ENCODE peak calls at places on chromosomes 16 and 17, in ten cellular contexts. F, U, N, Q, J, S, A, E, P and X are unnamed samples.

GRCh38 chr16:19375561-19376158 is 42.0 kb upstream of the TMC5 start:
- DNase-seq in A (no peak), Q (no peak), N (peak; percentile 26), J (no peak), P (peak; percentile 32), U (no peak), E (peak; percentile 16), S (peak; percentile 48), F (peak; percentile 35), X (peak; percentile 11)

GRCh38 chr17:76997981-76998531 is 129.9 kb downstream of the MGAT5B start:
- DNase-seq in S (peak; percentile 45), J (peak; percentile 28), E (peak; percentile 67), Q (peak; percentile 2), N (no peak), U (no peak), A (no peak), P (no peak), F (no peak), X (no peak)

GRCh38 chr16:50428742-50429141 is 60.0 kb upstream of the BRD7 start:
- DNase-seq in P (no peak), A (no peak), N (no peak), F (no peak), S (no peak), E (no peak), Q (no peak), J (no peak), U (no peak), X (no peak)

GRCh38 chr17:51657224-51657623 is 396.9 kb downstream of the UTP18 start:
- DNase-seq in P (no peak), Q (no peak), N (no peak), S (no peak), J (no peak), A (no peak), E (no peak), F (no peak), U (no peak), X (no peak)

GRCh38 chr16:31880322-31880979 is 6.8 kb downstream of the ZNF267 start:
- DNase-seq in U (no peak), J (no peak), S (peak; percentile 62), Q (no peak), N (peak; percentile 75), E (peak; percentile 16), F (no peak), P (no peak), A (no peak), X (no peak)

GRCh38 chr16:84995666-84996065 is 15.7 kb downstream of the ZDHHC7 start:
- DNase-seq in Q (no peak), J (no peak), F (no peak), P (no peak), S (peak; percentile 22), E (no peak), U (peak; percentile 72), N (no peak), A (no peak), X (no peak)

GRCh38 chr16:67150058-67150832 is 553 bp downstream of the B3GNT9 start:
- DNase-seq in F (peak; percentile 40), U (peak; percentile 82), E (no peak), P (peak; percentile 71), A (no peak), N (no peak), J (no peak), S (peak; percentile 67), Q (no peak), X (no peak)

GRCh38 chr17:62631936-62632924 is 4.8 kb downstream of the MRC2 start:
- DNase-seq in F (no peak), S (no peak), A (no peak), N (no peak), J (no peak), E (no peak), P (no peak), U (no peak), Q (no peak), X (no peak)

GRCh38 chr16:84509032-84509950 is 4.8 kb upstream of the MEAK7 start:
- DNase-seq in F (no peak), E (no peak), A (no peak), S (no peak), N (no peak), J (no peak), Q (no peak), P (peak; percentile 19), U (peak; percentile 43), X (no peak)

GRCh38 chr17:40314557-40314953 is 5.6 kb downstream of the RARA start:
- DNase-seq in P (peak; percentile 68), S (peak; percentile 89), J (peak; percentile 63), N (peak; percentile 95), Q (peak; percentile 83), E (peak; percentile 51), A (no peak), F (peak; percentile 90), U (peak; percentile 96), X (peak; percentile 81)

GRCh38 chr16:89727406-89728120 is 6.2 kb downstream of the ZNF276 start:
- DNase-seq in Q (no peak), S (no peak), A (no peak), F (no peak), U (no peak), J (no peak), N (no peak), P (no peak), E (no peak), X (no peak)

GRCh38 chr17:29394761-29395160 is 4.6 kb downstream of the TAOK1 start:
- DNase-seq in Q (no peak), F (no peak), N (no peak), S (no peak), E (no peak), U (no peak), P (no peak), J (no peak), A (no peak), X (no peak)

GRCh38 chr16:21260870-21261791 is 17.0 kb downstream of the CRYM start:
- DNase-seq in U (no peak), E (no peak), J (no peak), A (no peak), F (peak; percentile 19), Q (no peak), S (no peak), P (no peak), N (peak; percentile 69), X (peak; percentile 31)

GRCh38 chr17:1714488-1714979 is 4.4 kb upstream of the TLCD2 start:
- DNase-seq in F (no peak), J (no peak), E (peak; percentile 41), Q (no peak), P (peak; percentile 99), A (peak; percentile 95), N (peak; percentile 97), U (peak; percentile 98), S (peak; percentile 59), X (peak; percentile 98)

GRCh38 chr17:8041249-8041928 is 2.5 kb downstream of the ALOX15B start:
- DNase-seq in N (peak; percentile 51), A (no peak), S (peak; percentile 58), F (peak; percentile 54), U (no peak), Q (no peak), J (no peak), P (no peak), E (peak; percentile 43), X (peak; percentile 28)

GRCh38 chr16:83992624-83993023 is 24.6 kb downstream of the NECAB2 start:
- DNase-seq in S (no peak), J (no peak), F (no peak), P (no peak), Q (no peak), U (no peak), N (peak; percentile 52), A (no peak), E (no peak), X (peak; percentile 46)

GRCh38 chr16:2692948-2693651 is 10.8 kb downstream of the KCTD5 start:
- DNase-seq in P (peak; percentile 76), N (no peak), Q (no peak), S (no peak), E (no peak), F (no peak), J (no peak), A (no peak), U (no peak), X (no peak)